ENCODE peak calls at places on chromosomes 1 and 21, in seven cellular contexts. C, B, V, R, J, X and L are unnamed samples.

GRCh38 chr1:44786138-44786840 is 1.7 kb downstream of the BEST4 start:
- DNase-seq in V (peak), R (no peak), B (peak), J (peak), X (peak), C (peak), L (no peak)

GRCh38 chr1:24114753-24115152 is 2.8 kb upstream of the MYOM3 start:
- DNase-seq in J (no peak), B (no peak), C (no peak), X (no peak), V (no peak), R (no peak), L (no peak)

GRCh38 chr1:30875197-30875596 is 33.4 kb downstream of the SDC3 start:
- DNase-seq in X (no peak), B (no peak), J (no peak), C (no peak), R (no peak), V (no peak), L (no peak)

GRCh38 chr1:98277111-98277510 is 356.3 kb upstream of the DPYD start:
- DNase-seq in R (no peak), C (no peak), B (no peak), J (no peak), V (peak), X (no peak), L (no peak)

GRCh38 chr1:115654663-115655306 is 13.0 kb downstream of the VANGL1 start:
- DNase-seq in R (no peak), X (no peak), B (no peak), C (no peak), V (peak), J (no peak), L (no peak)

GRCh38 chr1:46617108-46617694 is 590 bp upstream of the MOB3C start:
- DNase-seq in R (no peak), X (no peak), B (no peak), C (no peak), V (no peak), J (no peak), L (no peak)

GRCh38 chr21:15029077-15029476 is 35.7 kb downstream of the NRIP1 start:
- DNase-seq in C (no peak), R (no peak), X (no peak), V (no peak), B (no peak), J (no peak), L (no peak)

GRCh38 chr1:36847761-36848160 is 186.6 kb downstream of the GRIK3 start:
- DNase-seq in C (no peak), B (no peak), R (no peak), J (no peak), X (no peak), V (no peak), L (no peak)

GRCh38 chr1:227092054-227092453 is 152.0 kb downstream of the COQ8A start:
- DNase-seq in C (no peak), R (no peak), B (no peak), X (no peak), V (peak), J (no peak), L (no peak)

GRCh38 chr1:167248707-167249642 is 28.3 kb downstream of the POU2F1 start:
- DNase-seq in V (peak), R (no peak), J (no peak), X (no peak), B (no peak), C (no peak), L (no peak)

GRCh38 chr1:168312718-168313604 is 32.3 kb downstream of the TBX19 start:
- DNase-seq in X (no peak), C (no peak), J (no peak), B (no peak), R (no peak), V (no peak), L (no peak)

GRCh38 chr1:211985556-211986264 is 49.6 kb downstream of the INTS7 start:
- DNase-seq in J (no peak), X (no peak), V (no peak), B (no peak), C (no peak), R (no peak), L (no peak)

GRCh38 chr1:161962094-161962887 is 61.4 kb downstream of the OLFML2B start:
- DNase-seq in C (no peak), V (peak), J (no peak), R (no peak), X (peak), B (no peak), L (no peak)

GRCh38 chr1:52423771-52424170 is 19.4 kb downstream of the PRPF38A start:
- DNase-seq in V (no peak), C (no peak), B (peak), X (peak), R (no peak), J (no peak), L (peak)

GRCh38 chr1:2174348-2175054 is 20.1 kb downstream of the FAAP20 start:
- DNase-seq in V (peak), C (no peak), R (no peak), B (no peak), J (peak), X (no peak), L (peak)

GRCh38 chr1:41419584-41420295 is 58.5 kb downstream of the FOXO6 start:
- DNase-seq in R (no peak), C (no peak), X (no peak), J (no peak), B (no peak), V (no peak), L (no peak)

GRCh38 chr1:101436100-101436511 is 199.3 kb downstream of the S1PR1 start:
- DNase-seq in X (no peak), V (no peak), J (no peak), R (no peak), B (no peak), C (no peak), L (no peak)

GRCh38 chr1:92653605-92654381 is 131.1 kb downstream of the EVI5 start:
- DNase-seq in R (no peak), X (no peak), B (no peak), C (no peak), V (no peak), J (peak), L (no peak)

GRCh38 chr21:43196789-43197188 is 28.0 kb downstream of the CRYAA start:
- DNase-seq in R (peak), C (no peak), J (no peak), B (no peak), V (no peak), X (no peak), L (no peak)

GRCh38 chr1:88200545-88200944 is 483.5 kb upstream of the PKN2 start:
- DNase-seq in J (no peak), C (no peak), R (no peak), B (no peak), V (no peak), X (no peak), L (no peak)

GRCh38 chr1:96538883-96539282 is 182.7 kb upstream of the PTBP2 start:
- DNase-seq in C (no peak), V (peak), J (peak), R (peak), B (no peak), X (no peak), L (no peak)

GRCh38 chr1:3492545-3493246 is 38.2 kb downstream of the ARHGEF16 start:
- DNase-seq in X (no peak), R (no peak), C (no peak), B (no peak), J (no peak), V (no peak), L (no peak)

GRCh38 chr1:61597601-61598000 is 127.3 kb downstream of the TM2D1 start:
- DNase-seq in J (no peak), C (no peak), V (no peak), B (no peak), X (no peak), R (no peak), L (no peak)

GRCh38 chr21:29342394-29342957 is 43.8 kb downstream of the BACH1 start:
- DNase-seq in C (no peak), V (peak), X (no peak), B (no peak), J (no peak), R (peak), L (no peak)

GRCh38 chr1:19360026-19360813 is 48.1 kb downstream of the SLC66A1 start:
- DNase-seq in C (no peak), J (no peak), B (no peak), X (no peak), V (no peak), R (no peak), L (no peak)

GRCh38 chr1:59569198-59569597 is 245.6 kb upstream of the HOOK1 start:
- DNase-seq in X (no peak), J (no peak), R (no peak), C (no peak), B (no peak), V (peak), L (no peak)

GRCh38 chr1:91173379-91173890 is 151.6 kb upstream of the ZNF644 start:
- DNase-seq in C (no peak), J (no peak), B (no peak), X (no peak), V (no peak), R (no peak), L (no peak)

GRCh38 chr1:3188150-3188971 is 119.4 kb downstream of the PRDM16 start:
- DNase-seq in B (no peak), R (no peak), X (no peak), C (no peak), J (peak), V (no peak), L (no peak)

GRCh38 chr1:217067642-217068041 is 344.4 kb upstream of the ESRRG start:
- DNase-seq in B (no peak), J (no peak), X (no peak), V (no peak), R (no peak), C (no peak), L (no peak)

GRCh38 chr1:19287436-19288185 is 959 bp downstream of the AKR7A3 start:
- DNase-seq in B (no peak), X (no peak), R (no peak), V (no peak), C (no peak), J (no peak), L (no peak)